ENCODE peak calls at places on chromosomes 1 and 21, in five cellular contexts. H is A549, D is GM12878, N is K562, J is HepG2. Y is an unnamed sample.

GRCh38 chr1:209150114-209150513 is 433.4 kb upstream of the CAMK1G start:
- DNase-seq in J (peak), N (no peak), D (no peak), H (no peak), Y (no peak)

GRCh38 chr1:97013904-97014303 is 292.3 kb downstream of the PTBP2 start:
- DNase-seq in J (no peak), N (no peak), D (no peak), H (no peak), Y (no peak)

GRCh38 chr1:205417884-205418283 is 4.0 kb downstream of the LEMD1 start:
- DNase-seq in N (no peak), J (no peak), H (no peak), D (no peak), Y (no peak)

GRCh38 chr1:201146626-201147390 is 7.5 kb downstream of the TMEM9 start:
- DNase-seq in H (no peak), N (no peak), J (no peak), D (no peak), Y (no peak)

GRCh38 chr1:33930346-33931114 is 66.7 kb downstream of the HMGB4 start:
- DNase-seq in D (no peak), J (no peak), N (no peak), H (no peak), Y (no peak)

GRCh38 chr1:186894415-186894814 is 65.7 kb downstream of the PLA2G4A start:
- DNase-seq in J (no peak), H (no peak), D (no peak), N (no peak), Y (no peak)

GRCh38 chr1:20233394-20233793 is 47.1 kb upstream of the PLA2G2C start:
- DNase-seq in N (peak), D (no peak), H (no peak), J (peak), Y (no peak)

GRCh38 chr1:205812271-205812877 is 624 bp downstream of the SLC41A1 start:
- DNase-seq in H (peak), N (peak), J (no peak), D (no peak), Y (no peak)

GRCh38 chr1:235468970-235469369 is 35.3 kb downstream of the B3GALNT2 start:
- DNase-seq in N (no peak), H (peak), J (peak), D (no peak), Y (no peak)

GRCh38 chr1:158730453-158730852 is 9.9 kb upstream of the OR6K3 start:
- DNase-seq in D (no peak), H (no peak), J (no peak), N (no peak), Y (no peak)

GRCh38 chr1:175877939-175878730 is 134.7 kb upstream of the TNR start:
- DNase-seq in D (no peak), N (no peak), H (no peak), J (no peak), Y (no peak)

GRCh38 chr1:47660622-47661021 is 222.8 kb downstream of the FOXD2 start:
- DNase-seq in N (no peak), J (no peak), H (no peak), D (no peak), Y (no peak)

GRCh38 chr1:47661065-47661464 is 223.2 kb downstream of the FOXD2 start:
- DNase-seq in D (no peak), H (no peak), J (no peak), N (no peak), Y (no peak)

GRCh38 chr1:47656719-47657685 is 219.2 kb downstream of the FOXD2 start:
- DNase-seq in D (no peak), N (no peak), H (no peak), J (no peak), Y (no peak)

GRCh38 chr1:47658161-47658920 is 220.5 kb downstream of the FOXD2 start:
- DNase-seq in H (no peak), N (no peak), D (no peak), J (no peak), Y (no peak)

GRCh38 chr1:47659141-47659540 is 221.3 kb downstream of the FOXD2 start:
- DNase-seq in N (no peak), J (no peak), H (no peak), D (no peak), Y (no peak)
- TF ChIP-seq KDM1A in N (no peak), J (no peak), H (no peak), D (no peak), Y (no peak)

GRCh38 chr1:163896001-163896400 is 574.2 kb downstream of the NUF2 start:
- DNase-seq in H (no peak), D (no peak), N (no peak), J (no peak), Y (no peak)

GRCh38 chr1:163897401-163898169 is 575.8 kb downstream of the NUF2 start:
- DNase-seq in J (no peak), H (peak), D (no peak), N (no peak), Y (no peak)
- TF ChIP-seq KDM1A in J (no peak), H (no peak), D (no peak), N (no peak), Y (no peak)

GRCh38 chr21:25898671-25899070 is 163.9 kb downstream of the GABPA start:
- DNase-seq in H (no peak), J (no peak), N (no peak), D (no peak), Y (no peak)

GRCh38 chr21:25896657-25897056 is 161.9 kb downstream of the GABPA start:
- DNase-seq in J (no peak), H (no peak), N (no peak), D (no peak), Y (no peak)

GRCh38 chr21:25897383-25897782 is 162.6 kb downstream of the GABPA start:
- DNase-seq in J (no peak), N (no peak), H (no peak), D (no peak), Y (no peak)

GRCh38 chr21:25891596-25891995 is 156.8 kb downstream of the GABPA start:
- DNase-seq in J (no peak), N (no peak), H (no peak), D (no peak), Y (no peak)

GRCh38 chr21:25895565-25896205 is 160.9 kb downstream of the GABPA start:
- DNase-seq in H (no peak), J (no peak), D (no peak), N (peak), Y (no peak)
- TF ChIP-seq KDM1A in H (no peak), J (no peak), D (no peak), N (no peak), Y (no peak)

DNA sequence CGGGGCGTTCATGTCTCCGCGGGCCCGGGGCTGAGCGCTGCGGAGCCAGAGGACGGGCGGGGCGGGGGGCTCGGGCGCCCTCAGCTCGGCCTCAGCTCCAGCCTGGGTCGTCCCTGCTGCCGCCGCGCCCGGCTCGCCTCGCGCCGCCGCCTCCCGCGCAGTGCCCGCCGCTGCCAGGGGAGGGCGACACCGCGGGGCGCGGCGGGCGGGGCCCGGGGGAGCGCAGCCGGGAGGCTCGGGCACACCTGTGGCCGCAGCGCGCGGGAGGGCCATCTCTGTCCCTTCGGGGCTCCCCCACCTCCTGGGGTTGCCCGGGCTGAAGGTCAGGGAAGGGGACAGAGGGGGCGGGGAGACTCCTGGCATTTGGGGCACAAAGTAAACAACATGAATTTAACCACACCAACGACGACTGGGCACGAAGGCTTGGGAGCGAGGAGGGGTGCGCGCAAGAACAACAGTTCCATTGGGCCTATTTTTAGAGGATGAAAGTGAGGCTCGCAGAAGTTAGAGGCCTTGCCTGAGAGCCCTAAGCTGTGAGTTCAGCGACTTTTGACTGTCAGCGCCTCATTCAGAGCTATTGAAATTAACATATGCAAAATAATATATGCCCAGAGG is at the start of gene FAM131C:
- DNase-seq in D (no peak), H (peak), N (peak), J (no peak), Y (no peak)
- TF ChIP-seq KDM1A in D (no peak), H (no peak), N (no peak), J (no peak), Y (no peak)

GRCh38 chr1:44674113-44675000 is at the start of the genes ARMH1 and TMEM53:
- DNase-seq in J (peak), H (peak), N (peak), D (peak), Y (peak)
- TF ChIP-seq KDM1A in J (no peak), H (no peak), N (no peak), D (no peak), Y (no peak)

GRCh38 chr1:167502192-167502551 is 16.2 kb downstream of the CD247 start:
- DNase-seq in N (no peak), H (no peak), D (no peak), J (no peak), Y (no peak)

GRCh38 chr1:167501513-167502191 is 16.7 kb downstream of the CD247 start:
- DNase-seq in D (no peak), J (no peak), N (no peak), H (no peak), Y (peak)

GRCh38 chr1:167502719-167503452 is 15.4 kb downstream of the CD247 start:
- DNase-seq in N (no peak), J (no peak), D (no peak), H (no peak), Y (peak)

GRCh38 chr1:167500283-167500860 is 18.0 kb downstream of the CD247 start:
- DNase-seq in D (peak), H (no peak), J (no peak), N (no peak), Y (no peak)

DNA sequence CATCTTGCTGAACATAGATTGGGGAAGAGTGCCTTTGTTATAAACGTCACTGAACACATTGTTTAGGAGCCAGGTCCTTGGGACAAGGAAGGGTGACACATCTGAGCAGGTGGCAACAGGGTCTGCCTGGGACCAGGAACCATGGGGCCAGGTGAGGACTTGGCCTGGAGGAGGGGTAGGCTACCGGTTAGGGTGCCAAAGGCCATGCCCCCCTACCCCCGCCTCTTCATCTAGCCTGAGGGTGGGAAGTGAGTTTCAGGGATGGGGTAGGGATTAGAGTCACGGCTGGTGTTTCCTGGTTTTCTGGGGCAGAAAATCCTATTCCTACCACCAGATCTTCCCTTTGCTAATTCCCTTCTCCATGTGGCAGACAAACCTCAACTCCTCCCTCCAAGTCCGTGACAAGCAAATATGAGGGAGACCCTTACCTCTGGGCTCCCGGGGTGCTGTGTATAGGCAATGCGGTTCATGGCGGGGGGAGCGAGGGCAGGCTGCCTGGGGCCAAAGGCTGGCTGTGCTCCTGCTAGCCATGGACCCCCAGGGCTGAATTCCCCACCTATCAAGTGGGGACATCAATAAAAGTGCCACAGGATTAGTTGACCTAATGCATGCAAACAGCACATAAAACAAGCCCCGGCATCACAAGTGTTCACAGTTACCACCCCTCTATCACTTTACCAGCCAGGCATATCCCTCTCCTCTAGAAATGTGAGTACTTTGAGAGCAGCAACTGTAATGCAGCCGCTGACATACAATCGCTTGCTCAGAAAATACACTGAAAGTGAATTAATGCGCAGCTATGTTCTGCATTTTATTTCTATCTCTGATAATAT is 14.5 kb downstream of the CD247 start:
- DNase-seq in D (no peak), J (no peak), N (no peak), H (no peak), Y (peak)
- TF ChIP-seq KDM1A in D (no peak), J (no peak), N (no peak), H (no peak), Y (no peak)

GRCh38 chr1:99264201-99265021 is at the start of gene PLPPR4:
- DNase-seq in D (no peak), N (peak), J (no peak), H (no peak), Y (peak)
- TF ChIP-seq KDM1A in D (no peak), N (no peak), J (no peak), H (no peak), Y (no peak)

DNA sequence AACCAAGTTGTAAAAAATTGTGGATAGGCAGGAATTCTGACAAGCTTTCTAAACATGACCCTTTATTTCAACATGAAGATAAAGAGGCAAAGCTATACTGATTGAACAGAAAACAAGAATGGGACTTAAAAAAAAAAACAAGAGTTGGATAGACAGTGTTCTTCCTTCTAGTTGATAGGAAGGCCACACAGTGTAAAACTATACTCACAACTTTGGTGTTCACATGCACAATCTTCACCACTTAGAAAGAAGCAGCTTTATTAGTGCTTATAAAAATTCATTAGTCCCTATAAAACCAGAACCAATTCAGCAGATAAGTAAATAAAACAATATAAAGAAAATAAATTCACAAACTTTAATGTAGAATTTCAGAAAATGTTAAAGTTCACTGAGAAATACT is 101.8 kb downstream of the AKT3 start:
- DNase-seq in H (no peak), D (no peak), N (no peak), J (no peak), Y (no peak)
- TF ChIP-seq KDM1A in H (no peak), D (no peak), N (no peak), J (no peak), Y (no peak)

GRCh38 chr1:223714849-223715709 is 2.7 kb downstream of the CAPN2 start:
- DNase-seq in J (no peak), N (peak), H (no peak), D (no peak), Y (no peak)

GRCh38 chr1:223717123-223717522 is 4.8 kb downstream of the CAPN2 start:
- DNase-seq in H (no peak), D (no peak), N (no peak), J (no peak), Y (no peak)

GRCh38 chr1:223715710-223716103 is 3.4 kb downstream of the CAPN2 start:
- DNase-seq in H (no peak), N (no peak), J (no peak), D (no peak), Y (no peak)

GRCh38 chr1:223717695-223718363 is 5.5 kb downstream of the CAPN2 start:
- DNase-seq in J (no peak), N (no peak), H (no peak), D (no peak), Y (no peak)

DNA sequence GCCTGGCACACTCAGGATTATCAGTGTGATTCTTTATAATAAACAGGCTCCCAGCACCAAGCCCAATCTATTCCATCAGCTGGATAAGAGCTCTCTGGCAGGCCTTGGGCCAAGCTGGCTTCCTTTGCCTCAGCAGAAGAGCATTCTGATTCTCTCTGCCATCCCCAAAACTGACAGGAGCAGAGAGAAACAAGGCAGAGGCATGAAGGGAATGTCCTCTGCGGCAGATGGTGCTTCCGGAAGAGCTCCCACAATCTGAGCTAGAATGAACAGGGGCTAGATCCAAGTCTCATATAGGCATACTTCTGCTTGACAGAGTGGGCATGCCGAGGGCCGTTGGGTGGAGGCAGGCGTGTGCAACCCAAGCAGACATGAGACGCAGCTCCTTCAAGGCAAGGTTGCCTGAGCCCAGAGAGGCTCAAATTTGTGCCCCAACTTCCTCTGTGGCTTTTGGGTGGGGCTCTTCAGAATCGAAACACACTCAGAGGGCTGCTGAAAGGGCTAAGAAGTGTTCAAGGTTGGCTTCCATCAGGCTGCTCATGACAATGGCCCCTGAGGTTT is 4.0 kb downstream of the CAPN2 start:
- DNase-seq in D (peak), H (no peak), N (no peak), J (no peak), Y (no peak)
- TF ChIP-seq KDM1A in D (no peak), H (no peak), N (no peak), J (no peak), Y (no peak)